ENCODE peak calls at places on chromosome 17, in seven cellular contexts. H is dorsolateral prefrontal cortex, R is nephron progenitor cell, L is breast epithelium, C is body of pancreas, I is thoracic aorta, V is testis. N is an unnamed sample.

GRCh38 chr17:50634123-50634914 is at the start of gene ABCC3:
- DNase-seq in H (no peak), V (no peak), C (peak), I (no peak), R (peak), L (peak), N (peak)

GRCh38 chr17:75814021-75814395 is 29.4 kb downstream of the UNK start:
- DNase-seq in V (no peak), R (no peak), H (no peak), C (no peak), I (no peak), L (no peak), N (no peak)

GRCh38 chr17:77881545-77881944 is 77.0 kb upstream of the TNRC6C start:
- DNase-seq in R (peak), I (peak), H (no peak), V (peak), C (peak), L (peak), N (peak)

GRCh38 chr17:7110617-7111306 is 3.9 kb downstream of the ASGR2 start:
- DNase-seq in C (no peak), L (no peak), R (no peak), I (no peak), H (no peak), V (no peak), N (no peak)

GRCh38 chr17:45888392-45888791 is 6.0 kb upstream of the MAPT start:
- DNase-seq in R (no peak), V (no peak), I (no peak), L (no peak), C (no peak), H (no peak), N (no peak)

GRCh38 chr17:57868007-57868774 is 18.3 kb upstream of the MRPS23 start:
- DNase-seq in V (peak), R (peak), H (peak), L (peak), I (peak), C (peak), N (peak)

GRCh38 chr17:41060052-41060604 is at the start of gene KRTAP2-3:
- DNase-seq in V (no peak), L (no peak), H (no peak), R (no peak), I (no peak), C (no peak), N (no peak)

GRCh38 chr17:40548491-40548981 is 16.7 kb downstream of the CCR7 start:
- DNase-seq in C (no peak), H (no peak), L (peak), V (no peak), I (no peak), R (no peak), N (no peak)

GRCh38 chr17:2435852-2436251 is 35.0 kb upstream of the MNT start:
- DNase-seq in V (no peak), I (no peak), H (no peak), R (no peak), L (no peak), C (peak), N (no peak)

GRCh38 chr17:31003225-31003866 is 32.5 kb downstream of the RNF135 start:
- DNase-seq in I (no peak), C (no peak), R (no peak), L (no peak), V (no peak), H (no peak), N (no peak)

GRCh38 chr17:11944587-11944986 is 52.7 kb downstream of the ZNF18 start:
- DNase-seq in V (no peak), R (no peak), L (no peak), C (no peak), H (no peak), I (no peak), N (no peak)

GRCh38 chr17:50633683-50634082 is 998 bp upstream of the ABCC3 start:
- DNase-seq in R (no peak), L (no peak), C (no peak), H (no peak), V (no peak), I (no peak), N (no peak)

GRCh38 chr17:45135978-45136791 is 698 bp downstream of the ACBD4 start:
- DNase-seq in H (no peak), L (no peak), V (peak), C (peak), R (no peak), I (no peak), N (peak)

GRCh38 chr17:21201874-21202273 is 12.1 kb downstream of the TMEM11 start:
- DNase-seq in L (no peak), V (no peak), H (no peak), R (no peak), I (no peak), C (no peak), N (no peak)

GRCh38 chr17:67435122-67435521 is 58.0 kb downstream of the PITPNC1 start:
- DNase-seq in R (no peak), H (no peak), I (no peak), V (no peak), C (peak), L (no peak), N (no peak)

GRCh38 chr17:2143332-2143731 is 88.4 kb downstream of the HIC1 start:
- DNase-seq in L (no peak), H (no peak), C (no peak), I (no peak), V (no peak), R (no peak), N (no peak)

GRCh38 chr17:19244357-19244756 is 7.2 kb downstream of the EPN2 start:
- DNase-seq in R (no peak), V (no peak), H (no peak), C (no peak), L (no peak), I (no peak), N (no peak)

GRCh38 chr17:81519284-81520020 is 6.9 kb upstream of the ACTG1 start:
- DNase-seq in H (no peak), C (peak), R (peak), I (no peak), L (no peak), V (no peak), N (no peak)

GRCh38 chr17:55765472-55765871 is 14.6 kb downstream of the PCTP start:
- DNase-seq in C (no peak), R (no peak), L (no peak), H (no peak), V (no peak), I (no peak), N (no peak)

GRCh38 chr17:7885357-7886226 is 3.0 kb upstream of the CHD3 start:
- DNase-seq in C (peak), L (peak), R (peak), I (no peak), V (peak), H (no peak), N (peak)

GRCh38 chr17:40319651-40320550 is 10.9 kb downstream of the RARA start:
- DNase-seq in R (no peak), L (peak), C (no peak), I (no peak), H (peak), V (peak), N (peak)

GRCh38 chr17:53462393-53462811 is 360.3 kb upstream of the KIF2B start:
- DNase-seq in I (no peak), R (no peak), V (no peak), H (no peak), L (no peak), C (no peak), N (no peak)

GRCh38 chr17:57599271-57600045 is 145.6 kb downstream of the CCDC182 start:
- DNase-seq in I (no peak), H (no peak), L (no peak), C (no peak), R (no peak), V (no peak), N (no peak)

GRCh38 chr17:64780096-64781012 is 118.2 kb upstream of the SMURF2 start:
- DNase-seq in R (peak), H (no peak), L (peak), C (peak), V (peak), I (no peak), N (peak)

GRCh38 chr17:83152221-83152744 is 72.9 kb downstream of the METRNL start:
- DNase-seq in H (no peak), R (no peak), V (no peak), C (no peak), L (peak), I (no peak), N (no peak)

GRCh38 chr17:62671553-62671952 is 44.1 kb downstream of the MRC2 start:
- DNase-seq in L (peak), I (no peak), C (peak), R (no peak), H (no peak), V (peak), N (no peak)

GRCh38 chr17:78484300-78485159 is 92.7 kb downstream of the DNAH17 start:
- DNase-seq in L (no peak), H (no peak), V (peak), R (peak), C (no peak), I (no peak), N (no peak)

GRCh38 chr17:31561469-31562412 is 170.3 kb downstream of the RAB11FIP4 start:
- DNase-seq in H (no peak), C (no peak), R (peak), L (no peak), V (no peak), I (no peak), N (no peak)

GRCh38 chr17:32020943-32021617 is 13.9 kb downstream of the LRRC37B start:
- DNase-seq in L (peak), H (no peak), R (no peak), I (no peak), V (no peak), C (no peak), N (no peak)

GRCh38 chr17:66466933-66467367 is 164.5 kb downstream of the PRKCA start:
- DNase-seq in L (no peak), I (no peak), V (no peak), C (peak), R (no peak), H (no peak), N (no peak)

GRCh38 chr17:372157-373152 is 19.8 kb upstream of the RPH3AL start:
- DNase-seq in I (no peak), C (no peak), H (no peak), L (no peak), V (no peak), R (no peak), N (no peak)

GRCh38 chr17:77435272-77436057 is 294.7 kb downstream of the SEC14L1 start:
- DNase-seq in H (no peak), I (no peak), L (no peak), R (no peak), V (no peak), C (no peak), N (no peak)

GRCh38 chr17:64134996-64135395 is 5.1 kb upstream of the ERN1 start:
- DNase-seq in C (no peak), V (no peak), L (no peak), H (no peak), I (no peak), R (no peak), N (no peak)

GRCh38 chr17:36188891-36189306 is 7.7 kb downstream of the CCL3L1 start:
- DNase-seq in C (peak), R (no peak), I (no peak), V (no peak), H (no peak), L (peak), N (no peak)

GRCh38 chr17:59372138-59372751 is 40.8 kb downstream of the YPEL2 start:
- DNase-seq in L (peak), I (no peak), V (peak), R (no peak), C (peak), H (no peak), N (no peak)
- TF ChIP-seq CTCF in L (no peak), I (peak), V (no peak), R (no peak), C (no peak), H (no peak), N (no peak)

DNA sequence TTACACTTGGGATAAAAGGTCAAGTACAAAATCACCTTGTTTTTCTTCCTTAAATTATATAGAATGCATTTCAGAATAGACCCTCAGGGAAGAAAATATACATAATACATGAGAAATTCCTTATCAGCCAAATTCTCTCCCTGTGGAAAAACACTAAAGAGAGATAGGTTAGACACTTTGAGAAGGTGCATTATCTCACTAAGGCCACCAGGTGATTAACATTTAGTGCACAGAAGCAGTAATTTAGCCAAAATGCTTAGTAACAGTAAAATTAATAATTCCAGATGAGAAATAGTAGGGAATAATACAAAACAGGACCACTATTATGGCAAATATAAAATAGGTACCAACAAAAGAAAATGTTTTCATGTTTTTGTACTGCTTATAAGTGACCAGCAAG is 185.3 kb upstream of the C17orf78 start:
- DNase-seq in C (no peak), R (no peak), I (no peak), V (no peak), H (no peak), L (no peak), N (no peak)
- TF ChIP-seq CTCF in C (peak), R (no peak), I (no peak), V (no peak), H (no peak), L (no peak), N (no peak)

GRCh38 chr17:16919663-16920627 is 52.0 kb downstream of the TNFRSF13B start:
- DNase-seq in H (peak), R (no peak), C (no peak), I (no peak), V (no peak), L (no peak), N (peak)
- TF ChIP-seq CTCF in H (no peak), R (no peak), C (no peak), I (no peak), V (no peak), L (no peak), N (no peak)

GRCh38 chr17:43782903-43783462 is 2.7 kb downstream of the CFAP97D1 start:
- DNase-seq in C (no peak), L (no peak), H (no peak), V (no peak), I (no peak), R (no peak), N (no peak)

GRCh38 chr17:43774304-43775250 is 4.2 kb downstream of the DUSP3 start:
- DNase-seq in C (no peak), R (no peak), V (no peak), H (no peak), L (no peak), I (no peak), N (no peak)

GRCh38 chr17:43780135-43780534 is at the start of gene CFAP97D1:
- DNase-seq in L (no peak), C (no peak), V (no peak), I (no peak), R (no peak), H (no peak), N (no peak)

GRCh38 chr17:43779145-43780125 is 658 bp upstream of the DUSP3 start:
- DNase-seq in C (peak), H (no peak), V (no peak), I (no peak), R (no peak), L (peak), N (no peak)

GRCh38 chr17:43778337-43779144 is at the start of gene DUSP3:
- DNase-seq in V (peak), H (peak), R (peak), C (peak), L (peak), I (peak), N (peak)
- TF ChIP-seq CTCF in V (no peak), H (no peak), R (no peak), C (no peak), L (no peak), I (peak), N (no peak)

GRCh38 chr17:72754513-72754912 is 338.0 kb downstream of the SLC39A11 start:
- DNase-seq in V (no peak), H (no peak), C (no peak), L (no peak), R (no peak), I (no peak), N (no peak)
- TF ChIP-seq CTCF in V (no peak), H (no peak), C (no peak), L (no peak), R (no peak), I (no peak), N (no peak)

N was measured in left ventricle myocardium inferior.